ENCODE peak calls at places on chromosomes 12 and 14, in five cellular contexts. V, I, R, Q and A are unnamed samples.

GRCh38 chr14:76929927-76930326 is 98.6 kb downstream of the IRF2BPL start:
- DNase-seq in I (no peak), Q (no peak), R (no peak), V (no peak), A (no peak)

GRCh38 chr12:100401660-100402059 is 44.8 kb downstream of the SLC17A8 start:
- DNase-seq in R (no peak), I (no peak), Q (peak), V (no peak), A (no peak)

GRCh38 chr12:25653487-25654175 is 100.5 kb upstream of the LMNTD1 start:
- DNase-seq in R (peak), I (peak), V (no peak), Q (no peak), A (peak)

GRCh38 chr14:73712540-73713141 is 1.5 kb downstream of the PNMA1 start:
- DNase-seq in I (no peak), V (no peak), Q (peak), R (no peak), A (no peak)

GRCh38 chr12:95953000-95953399 is 9.9 kb downstream of the AMDHD1 start:
- DNase-seq in V (no peak), R (no peak), I (no peak), Q (no peak), A (no peak)

GRCh38 chr12:108967869-108968540 is 52.9 kb downstream of the SVOP start:
- DNase-seq in R (no peak), Q (peak), I (no peak), V (no peak), A (no peak)

GRCh38 chr12:388547-389137 is 478 bp downstream of the KDM5A start:
- DNase-seq in Q (peak), I (peak), V (no peak), R (peak), A (no peak)

GRCh38 chr14:23321572-23322547 is 603 bp downstream of the PABPN1 start:
- DNase-seq in Q (peak), I (peak), V (no peak), R (no peak), A (no peak)

GRCh38 chr14:93285048-93285447 is 47.8 kb downstream of the BTBD7 start:
- DNase-seq in R (no peak), Q (no peak), I (no peak), V (no peak), A (no peak)

GRCh38 chr14:34699873-34700621 is 14.3 kb downstream of the CFL2 start:
- DNase-seq in R (no peak), V (no peak), Q (peak), I (no peak), A (no peak)

GRCh38 chr14:68342216-68342615 is 450.7 kb downstream of the ZFP36L1 start:
- DNase-seq in R (no peak), Q (no peak), V (no peak), I (no peak), A (no peak)

GRCh38 chr12:54337280-54337842 is 12.4 kb downstream of the COPZ1 start:
- DNase-seq in I (no peak), R (no peak), V (no peak), Q (no peak), A (no peak)

GRCh38 chr12:110686294-110686903 is 2.5 kb downstream of the HVCN1 start:
- DNase-seq in I (no peak), R (no peak), Q (no peak), V (no peak), A (no peak)

GRCh38 chr12:130920711-130921381 is 32.9 kb upstream of the ADGRD1 start:
- DNase-seq in I (peak), Q (peak), R (no peak), V (no peak), A (no peak)

GRCh38 chr12:112381421-112381897 is 772 bp downstream of the HECTD4 start:
- DNase-seq in I (no peak), R (peak), V (no peak), Q (peak), A (no peak)

GRCh38 chr12:47775100-47775911 is 2.3 kb downstream of the SLC48A1 start:
- DNase-seq in Q (peak), I (no peak), R (no peak), V (no peak), A (peak)

GRCh38 chr14:22482085-22482694 is 106.8 kb downstream of the DAD1 start:
- DNase-seq in Q (no peak), R (no peak), I (no peak), V (no peak), A (no peak)

GRCh38 chr12:68290126-68290525 is 36.7 kb upstream of the IL22 start:
- DNase-seq in V (no peak), Q (no peak), R (no peak), I (no peak), A (no peak)

GRCh38 chr12:69738351-69739286 is at the start of gene RAB3IP:
- DNase-seq in I (peak), R (peak), Q (peak), V (peak), A (peak)

GRCh38 chr12:57193706-57194245 is 22.8 kb upstream of the NXPH4 start:
- DNase-seq in V (no peak), I (no peak), R (no peak), Q (no peak), A (no peak)

GRCh38 chr14:51517116-51517515 is 134.6 kb upstream of the FRMD6 start:
- DNase-seq in I (no peak), Q (no peak), R (no peak), V (no peak), A (no peak)

GRCh38 chr12:47527816-47528215 is 178.0 kb downstream of the RPAP3 start:
- DNase-seq in Q (peak), V (no peak), I (no peak), R (no peak), A (no peak)

GRCh38 chr12:95633049-95633545 is 81.8 kb upstream of the USP44 start:
- DNase-seq in Q (peak), R (no peak), V (no peak), I (peak), A (no peak)

GRCh38 chr12:89379100-89379838 is 27.0 kb upstream of the DUSP6 start:
- DNase-seq in V (no peak), Q (no peak), R (no peak), I (no peak), A (no peak)